ENCODE peak calls at places on chromosomes 4 and X, in four cellular contexts. T is Kasumi-1; S is activated T-helper 1 cell treated with anti-CD3 and anti-CD28 coated beads, Interleukin-2, amount 50 U/mL, for 16 hours; H is NCI-H774. R is an unnamed sample.

GRCh38 chrX:39857780-39858179 is 240.0 kb downstream of the BCOR start:
- DNase-seq in T (no peak), S (no peak), H (no peak), R (no peak)

GRCh38 chr4:150224896-150225591 is 146.8 kb downstream of the DCLK2 start:
- DNase-seq in T (no peak), S (no peak), H (no peak), R (no peak)

GRCh38 chr4:181258569-181258968 is 984.6 kb upstream of the TENM3 start:
- DNase-seq in T (no peak), S (no peak), H (no peak), R (no peak)

GRCh38 chrX:17859609-17860178 is 1.4 kb downstream of the RAI2 start:
- DNase-seq in T (no peak), S (no peak), H (peak; percentile 15), R (no peak)

GRCh38 chrX:106999002-106999975 is 723 bp downstream of the MORC4 start:
- DNase-seq in T (no peak), S (peak; percentile 3), H (no peak), R (no peak)

GRCh38 chrX:154436597-154437397 is at the start of gene GDI1:
- DNase-seq in T (peak; percentile 8), S (peak; percentile 25), H (peak; percentile 45), R (no peak)

GRCh38 chrX:6021316-6022091 is 207.2 kb downstream of the NLGN4X start:
- DNase-seq in T (peak; percentile 16), S (no peak), H (peak; percentile 43), R (no peak)

GRCh38 chrX:48794993-48795501 is 6.8 kb upstream of the HDAC6 start:
- DNase-seq in T (no peak), S (no peak), H (no peak), R (no peak)

GRCh38 chr4:122980860-122981259 is 58.5 kb upstream of the NUDT6 start:
- DNase-seq in T (no peak), S (no peak), H (no peak), R (no peak)

GRCh38 chr4:23788460-23788859 is 101.4 kb downstream of the PPARGC1A start:
- DNase-seq in T (no peak), S (no peak), H (peak; percentile 6), R (no peak)

GRCh38 chrX:9847071-9847470 is 60.8 kb downstream of the SHROOM2 start:
- DNase-seq in T (no peak), S (no peak), H (no peak), R (no peak)

GRCh38 chrX:131741103-131741581 is 197.3 kb downstream of the OR13H1 start:
- DNase-seq in T (no peak), S (no peak), H (no peak), R (peak; percentile 11)

GRCh38 chr4:7344650-7345049 is 90.1 kb downstream of the PSAPL1 start:
- DNase-seq in T (no peak), S (no peak), H (no peak), R (no peak)

GRCh38 chrX:154135458-154136229 is 8.4 kb upstream of the OPN1LW start:
- DNase-seq in T (no peak), S (no peak), H (no peak), R (no peak)

GRCh38 chr4:57184378-57185031 is 74.3 kb upstream of the IGFBP7 start:
- DNase-seq in T (no peak), S (no peak), H (no peak), R (no peak)

GRCh38 chr4:94208918-94209317 is 1.3 kb downstream of the SMARCAD1 start:
- DNase-seq in T (no peak), S (no peak), H (no peak), R (no peak)

GRCh38 chr4:23202712-23203247 is 510.0 kb downstream of the GBA3 start:
- DNase-seq in T (no peak), S (no peak), H (no peak), R (no peak)

GRCh38 chr4:91502365-91502764 is 801.4 kb upstream of the GRID2 start:
- DNase-seq in T (peak; percentile 4), S (no peak), H (no peak), R (no peak)

GRCh38 chr4:1541449-1542225 is 135.4 kb upstream of the NKX1-1 start:
- DNase-seq in T (no peak), S (no peak), H (no peak), R (no peak)

GRCh38 chr4:85756938-85757337 is 282.0 kb downstream of the ARHGAP24 start:
- DNase-seq in T (peak; percentile 18), S (no peak), H (no peak), R (no peak)

GRCh38 chr4:73917081-73917501 is 47.9 kb downstream of the CXCL1 start:
- DNase-seq in T (no peak), S (no peak), H (no peak), R (no peak)

GRCh38 chr4:155973639-155974475 is 20.2 kb upstream of the CTSO start:
- DNase-seq in T (no peak), S (no peak), H (no peak), R (no peak)

GRCh38 chr4:112616984-112617383 is 19.7 kb downstream of the ZGRF1 start:
- DNase-seq in T (no peak), S (no peak), H (no peak), R (no peak)

GRCh38 chrX:1477801-1478458 is 25.2 kb upstream of the ASMTL start:
- DNase-seq in T (no peak), S (no peak), H (no peak), R (no peak)

GRCh38 chr4:87239821-87240220 is 19.4 kb upstream of the KLHL8 start:
- DNase-seq in T (no peak), S (no peak), H (no peak), R (no peak)

GRCh38 chrX:96791559-96791958 is 92.1 kb upstream of the RPA4 start:
- DNase-seq in T (no peak), S (no peak), H (no peak), R (no peak)

GRCh38 chr4:69860007-69860406 is at the start of gene SULT1E1:
- DNase-seq in T (no peak), S (no peak), H (no peak), R (no peak)

GRCh38 chr4:7872264-7872771 is 67.3 kb downstream of the AFAP1 start:
- DNase-seq in T (no peak), S (no peak), H (no peak), R (no peak)

GRCh38 chr4:28225689-28226353 is 1365.2 kb downstream of the STIM2 start:
- DNase-seq in T (no peak), S (no peak), H (peak; percentile 1), R (no peak)

GRCh38 chrX:120749141-120749846 is 119.4 kb upstream of the C1GALT1C1 start:
- DNase-seq in T (peak; percentile 80), S (no peak), H (peak; percentile 62), R (no peak)

GRCh38 chrX:126167560-126167959 is 1.5 kb upstream of the DCAF12L2 start:
- DNase-seq in T (no peak), S (no peak), H (no peak), R (no peak)

GRCh38 chr4:77613267-77613666 is 7.6 kb downstream of the CXCL13 start:
- DNase-seq in T (no peak), S (no peak), H (no peak), R (no peak)

GRCh38 chr4:139819082-139819481 is 153.5 kb downstream of the MGST2 start:
- DNase-seq in T (no peak), S (no peak), H (no peak), R (no peak)

GRCh38 chr4:46503739-46504138 is 113.8 kb upstream of the GABRA2 start:
- DNase-seq in T (peak; percentile 52), S (no peak), H (no peak), R (no peak)